ENCODE peak calls at places on chromosome 7, in nine cellular contexts. One of them, this sample, is unnamed.

GRCh38 chr7:36306722-36307121 is 82.9 kb upstream of the ANLN start:
- DNase-seq in heart left ventricle: no peak
- DNase-seq in fibroblast of lung: no peak
- DNase-seq in aorta: no peak
- DNase-seq in lower lobe of right lung: no peak
- DNase-seq in sigmoid colon: no peak
- DNase-seq in kidney: no peak
- DNase-seq in mesendoderm: no peak
- DNase-seq in GM23338: no peak
- DNase-seq in this sample: no peak

GRCh38 chr7:139682136-139683013 is 95.4 kb downstream of the HIPK2 start:
- DNase-seq in fibroblast of lung: peak
- DNase-seq in kidney: no peak
- DNase-seq in mesendoderm: peak
- DNase-seq in heart left ventricle: no peak
- DNase-seq in aorta: no peak
- DNase-seq in lower lobe of right lung: no peak
- DNase-seq in GM23338: no peak
- DNase-seq in sigmoid colon: no peak
- DNase-seq in this sample: no peak

GRCh38 chr7:51326646-51327286 is 10.2 kb upstream of the COBL start:
- DNase-seq in GM23338: peak
- DNase-seq in aorta: no peak
- DNase-seq in mesendoderm: peak
- DNase-seq in lower lobe of right lung: no peak
- DNase-seq in sigmoid colon: no peak
- DNase-seq in kidney: no peak
- DNase-seq in heart left ventricle: no peak
- DNase-seq in fibroblast of lung: no peak
- DNase-seq in this sample: no peak

GRCh38 chr7:157442456-157442855 is 105.7 kb downstream of the DNAJB6 start:
- DNase-seq in GM23338: no peak
- DNase-seq in heart left ventricle: no peak
- DNase-seq in mesendoderm: no peak
- DNase-seq in fibroblast of lung: no peak
- DNase-seq in aorta: peak
- DNase-seq in sigmoid colon: peak
- DNase-seq in lower lobe of right lung: peak
- DNase-seq in kidney: peak
- DNase-seq in this sample: no peak

GRCh38 chr7:36116347-36117200 is 36.5 kb upstream of the EEPD1 start:
- DNase-seq in mesendoderm: no peak
- DNase-seq in sigmoid colon: no peak
- DNase-seq in lower lobe of right lung: no peak
- DNase-seq in GM23338: no peak
- DNase-seq in aorta: no peak
- DNase-seq in heart left ventricle: no peak
- DNase-seq in kidney: no peak
- DNase-seq in fibroblast of lung: no peak
- DNase-seq in this sample: peak

GRCh38 chr7:26428571-26428970 is 136.9 kb downstream of the SNX10 start:
- DNase-seq in heart left ventricle: no peak
- DNase-seq in lower lobe of right lung: no peak
- DNase-seq in kidney: no peak
- DNase-seq in GM23338: no peak
- DNase-seq in aorta: no peak
- DNase-seq in mesendoderm: no peak
- DNase-seq in fibroblast of lung: no peak
- DNase-seq in sigmoid colon: no peak
- DNase-seq in this sample: no peak

GRCh38 chr7:130069179-130069977 is 956 bp upstream of the KLHDC10 start:
- DNase-seq in GM23338: no peak
- DNase-seq in lower lobe of right lung: no peak
- DNase-seq in mesendoderm: no peak
- DNase-seq in sigmoid colon: no peak
- DNase-seq in aorta: no peak
- DNase-seq in heart left ventricle: no peak
- DNase-seq in kidney: no peak
- DNase-seq in fibroblast of lung: no peak
- DNase-seq in this sample: no peak

GRCh38 chr7:121605297-121605640 is 209.2 kb upstream of the FAM3C start:
- DNase-seq in lower lobe of right lung: no peak
- DNase-seq in kidney: no peak
- DNase-seq in sigmoid colon: no peak
- DNase-seq in GM23338: no peak
- DNase-seq in heart left ventricle: no peak
- DNase-seq in fibroblast of lung: peak
- DNase-seq in mesendoderm: no peak
- DNase-seq in aorta: no peak
- DNase-seq in this sample: no peak

GRCh38 chr7:47458486-47458885 is 123.4 kb downstream of the TNS3 start:
- DNase-seq in sigmoid colon: no peak
- DNase-seq in GM23338: no peak
- DNase-seq in heart left ventricle: no peak
- DNase-seq in mesendoderm: no peak
- DNase-seq in aorta: no peak
- DNase-seq in lower lobe of right lung: no peak
- DNase-seq in fibroblast of lung: no peak
- DNase-seq in kidney: no peak
- DNase-seq in this sample: no peak

GRCh38 chr7:158609313-158609974 is 21.8 kb upstream of the PTPRN2 start:
- DNase-seq in sigmoid colon: no peak
- DNase-seq in lower lobe of right lung: no peak
- DNase-seq in mesendoderm: no peak
- DNase-seq in fibroblast of lung: no peak
- DNase-seq in aorta: no peak
- DNase-seq in heart left ventricle: no peak
- DNase-seq in kidney: no peak
- DNase-seq in GM23338: no peak
- DNase-seq in this sample: no peak

GRCh38 chr7:155807805-155808550 is 4.3 kb downstream of the SHH start:
- DNase-seq in GM23338: peak
- DNase-seq in heart left ventricle: no peak
- DNase-seq in mesendoderm: peak
- DNase-seq in sigmoid colon: no peak
- DNase-seq in kidney: peak
- DNase-seq in fibroblast of lung: no peak
- DNase-seq in aorta: no peak
- DNase-seq in lower lobe of right lung: no peak
- DNase-seq in this sample: no peak

GRCh38 chr7:111010833-111011232 is 80.1 kb upstream of the LRRN3 start:
- DNase-seq in heart left ventricle: no peak
- DNase-seq in GM23338: no peak
- DNase-seq in aorta: no peak
- DNase-seq in kidney: no peak
- DNase-seq in mesendoderm: no peak
- DNase-seq in lower lobe of right lung: no peak
- DNase-seq in fibroblast of lung: no peak
- DNase-seq in sigmoid colon: no peak
- DNase-seq in this sample: no peak

GRCh38 chr7:1961776-1962276 is 270.9 kb downstream of the MAD1L1 start:
- DNase-seq in lower lobe of right lung: no peak
- DNase-seq in sigmoid colon: no peak
- DNase-seq in aorta: no peak
- DNase-seq in fibroblast of lung: peak
- DNase-seq in mesendoderm: no peak
- DNase-seq in GM23338: no peak
- DNase-seq in heart left ventricle: no peak
- DNase-seq in kidney: peak
- DNase-seq in this sample: peak

GRCh38 chr7:8005279-8005678 is 36.7 kb downstream of the GLCCI1 start:
- DNase-seq in heart left ventricle: no peak
- DNase-seq in aorta: no peak
- DNase-seq in kidney: no peak
- DNase-seq in mesendoderm: no peak
- DNase-seq in sigmoid colon: no peak
- DNase-seq in lower lobe of right lung: no peak
- DNase-seq in fibroblast of lung: no peak
- DNase-seq in GM23338: no peak
- DNase-seq in this sample: no peak

GRCh38 chr7:79282051-79282694 is 171.3 kb downstream of the MAGI2 start:
- DNase-seq in mesendoderm: peak
- DNase-seq in lower lobe of right lung: no peak
- DNase-seq in GM23338: peak
- DNase-seq in kidney: no peak
- DNase-seq in aorta: no peak
- DNase-seq in fibroblast of lung: peak
- DNase-seq in sigmoid colon: no peak
- DNase-seq in heart left ventricle: no peak
- DNase-seq in this sample: no peak

GRCh38 chr7:82209200-82209599 is 234.4 kb downstream of the CACNA2D1 start:
- DNase-seq in GM23338: no peak
- DNase-seq in fibroblast of lung: no peak
- DNase-seq in lower lobe of right lung: no peak
- DNase-seq in heart left ventricle: no peak
- DNase-seq in kidney: no peak
- DNase-seq in aorta: no peak
- DNase-seq in sigmoid colon: no peak
- DNase-seq in mesendoderm: no peak
- DNase-seq in this sample: no peak

GRCh38 chr7:71754828-71755227 is 622.9 kb downstream of the GALNT17 start:
- DNase-seq in lower lobe of right lung: no peak
- DNase-seq in heart left ventricle: no peak
- DNase-seq in kidney: no peak
- DNase-seq in GM23338: no peak
- DNase-seq in mesendoderm: no peak
- DNase-seq in sigmoid colon: no peak
- DNase-seq in aorta: no peak
- DNase-seq in fibroblast of lung: no peak
- DNase-seq in this sample: no peak

GRCh38 chr7:7176421-7177043 is 5.8 kb upstream of the C1GALT1 start:
- DNase-seq in sigmoid colon: no peak
- DNase-seq in kidney: no peak
- DNase-seq in mesendoderm: peak
- DNase-seq in GM23338: peak
- DNase-seq in lower lobe of right lung: no peak
- DNase-seq in fibroblast of lung: peak
- DNase-seq in aorta: no peak
- DNase-seq in heart left ventricle: no peak
- DNase-seq in this sample: no peak

GRCh38 chr7:4706384-4707032 is 24.4 kb downstream of the FOXK1 start:
- DNase-seq in heart left ventricle: no peak
- DNase-seq in GM23338: peak
- DNase-seq in sigmoid colon: no peak
- DNase-seq in kidney: no peak
- DNase-seq in mesendoderm: peak
- DNase-seq in fibroblast of lung: no peak
- DNase-seq in aorta: no peak
- DNase-seq in lower lobe of right lung: no peak
- DNase-seq in this sample: no peak
- H3K4me3 ChIP-seq in heart left ventricle: no peak
- H3K4me3 ChIP-seq in GM23338: peak
- H3K4me3 ChIP-seq in sigmoid colon: no peak
- H3K4me3 ChIP-seq in kidney: no peak
- H3K4me3 ChIP-seq in mesendoderm: no peak
- H3K4me3 ChIP-seq in fibroblast of lung: no peak
- H3K4me3 ChIP-seq in aorta: no peak
- H3K4me3 ChIP-seq in lower lobe of right lung: peak
- H3K4me3 ChIP-seq in this sample: no peak

GRCh38 chr7:134892963-134893362 is 93.3 kb upstream of the AGBL3 start:
- DNase-seq in kidney: no peak
- DNase-seq in aorta: no peak
- DNase-seq in sigmoid colon: no peak
- DNase-seq in mesendoderm: no peak
- DNase-seq in fibroblast of lung: no peak
- DNase-seq in lower lobe of right lung: no peak
- DNase-seq in GM23338: no peak
- DNase-seq in heart left ventricle: no peak
- DNase-seq in this sample: no peak

GRCh38 chr7:134892002-134892693 is 94.2 kb upstream of the AGBL3 start:
- DNase-seq in lower lobe of right lung: no peak
- DNase-seq in sigmoid colon: no peak
- DNase-seq in aorta: no peak
- DNase-seq in kidney: no peak
- DNase-seq in GM23338: no peak
- DNase-seq in fibroblast of lung: peak
- DNase-seq in heart left ventricle: no peak
- DNase-seq in mesendoderm: no peak
- DNase-seq in this sample: no peak

GRCh38 chr7:134888141-134888740 is 98.1 kb upstream of the AGBL3 start:
- DNase-seq in mesendoderm: no peak
- DNase-seq in fibroblast of lung: no peak
- DNase-seq in heart left ventricle: no peak
- DNase-seq in aorta: no peak
- DNase-seq in GM23338: no peak
- DNase-seq in lower lobe of right lung: no peak
- DNase-seq in sigmoid colon: no peak
- DNase-seq in kidney: no peak
- DNase-seq in this sample: no peak

GRCh38 chr7:134891262-134892001 is 94.9 kb upstream of the AGBL3 start:
- DNase-seq in mesendoderm: peak
- DNase-seq in aorta: peak
- DNase-seq in heart left ventricle: peak
- DNase-seq in kidney: peak
- DNase-seq in fibroblast of lung: peak
- DNase-seq in sigmoid colon: peak
- DNase-seq in lower lobe of right lung: peak
- DNase-seq in GM23338: peak
- DNase-seq in this sample: no peak

GRCh38 chr7:134890246-134891240 is 95.8 kb upstream of the AGBL3 start:
- DNase-seq in kidney: no peak
- DNase-seq in fibroblast of lung: peak
- DNase-seq in lower lobe of right lung: no peak
- DNase-seq in sigmoid colon: peak
- DNase-seq in GM23338: no peak
- DNase-seq in heart left ventricle: peak
- DNase-seq in mesendoderm: peak
- DNase-seq in aorta: no peak
- DNase-seq in this sample: no peak
- H3K27ac ChIP-seq in kidney: no peak
- H3K27ac ChIP-seq in fibroblast of lung: peak
- H3K27ac ChIP-seq in lower lobe of right lung: no peak
- H3K27ac ChIP-seq in sigmoid colon: peak
- H3K27ac ChIP-seq in GM23338: no peak
- H3K27ac ChIP-seq in heart left ventricle: peak
- H3K27ac ChIP-seq in mesendoderm: no peak
- H3K27ac ChIP-seq in aorta: peak
- H3K27ac ChIP-seq in this sample: no peak

GRCh38 chr7:113480537-113480936 is 362.2 kb upstream of the SMIM30 start:
- DNase-seq in GM23338: no peak
- DNase-seq in aorta: no peak
- DNase-seq in lower lobe of right lung: no peak
- DNase-seq in heart left ventricle: no peak
- DNase-seq in fibroblast of lung: no peak
- DNase-seq in sigmoid colon: no peak
- DNase-seq in mesendoderm: no peak
- DNase-seq in kidney: no peak
- DNase-seq in this sample: no peak
- H3K4me3 ChIP-seq in GM23338: no peak
- H3K4me3 ChIP-seq in aorta: no peak
- H3K4me3 ChIP-seq in lower lobe of right lung: no peak
- H3K4me3 ChIP-seq in heart left ventricle: no peak
- H3K4me3 ChIP-seq in fibroblast of lung: no peak
- H3K4me3 ChIP-seq in sigmoid colon: no peak
- H3K4me3 ChIP-seq in mesendoderm: no peak
- H3K4me3 ChIP-seq in kidney: no peak
- H3K4me3 ChIP-seq in this sample: no peak

DNA sequence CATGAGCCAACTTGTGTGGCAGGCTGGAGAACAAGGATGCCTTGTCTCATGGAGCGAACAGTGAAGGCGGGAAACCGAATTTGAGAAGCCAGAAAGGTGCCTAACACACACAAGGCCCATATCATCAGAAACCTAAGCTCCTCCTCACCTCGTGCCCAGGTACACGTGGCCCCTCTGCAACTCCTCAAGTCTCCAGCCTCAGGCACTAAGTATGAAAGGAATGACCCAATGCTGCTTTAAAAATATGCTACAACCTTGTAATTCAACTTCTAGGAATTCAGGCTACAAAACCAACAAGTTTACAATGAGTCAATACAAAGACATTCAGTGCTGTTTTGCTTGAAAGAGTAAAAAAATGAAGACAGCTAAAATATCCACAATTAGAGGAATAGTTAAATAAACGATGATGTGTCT is 95.7 kb downstream of the CDK6 start:
- DNase-seq in kidney: no peak
- DNase-seq in mesendoderm: peak
- DNase-seq in fibroblast of lung: peak
- DNase-seq in lower lobe of right lung: no peak
- DNase-seq in GM23338: peak
- DNase-seq in sigmoid colon: no peak
- DNase-seq in heart left ventricle: no peak
- DNase-seq in aorta: no peak
- DNase-seq in this sample: no peak
- H3K27ac ChIP-seq in kidney: no peak
- H3K27ac ChIP-seq in mesendoderm: no peak
- H3K27ac ChIP-seq in fibroblast of lung: peak
- H3K27ac ChIP-seq in lower lobe of right lung: no peak
- H3K27ac ChIP-seq in GM23338: no peak
- H3K27ac ChIP-seq in sigmoid colon: no peak
- H3K27ac ChIP-seq in heart left ventricle: no peak
- H3K27ac ChIP-seq in aorta: no peak
- H3K27ac ChIP-seq in this sample: no peak

This sample was measured in CD4-positive, CD25-positive, alpha-beta regulatory T cell.